ENCODE peak calls at places on chromosomes 13 and 19, in four cellular contexts. N, F, C and V are unnamed samples.
A peak's percentile ranks its signal among the peaks of the same experiment; 100 is the strongest.

GRCh38 chr19:31533114-31533513 is 183.9 kb upstream of the TSHZ3 start:
- DNase-seq in C (peak; percentile 7), F (no peak), N (no peak), V (no peak)

GRCh38 chr19:50451223-50451534 is 18.5 kb downstream of the MYBPC2 start:
- DNase-seq in C (no peak), F (no peak), N (no peak), V (no peak)

GRCh38 chr13:110132178-110132975 is 174.6 kb downstream of the COL4A1 start:
- DNase-seq in N (no peak), C (no peak), F (no peak), V (no peak)

GRCh38 chr13:59746291-59746962 is 417.3 kb downstream of the DIAPH3 start:
- DNase-seq in N (no peak), F (no peak), C (peak; percentile 77), V (no peak)

GRCh38 chr13:45826741-45827140 is 24.8 kb downstream of the SIAH3 start:
- DNase-seq in N (no peak), F (no peak), C (no peak), V (no peak)

GRCh38 chr19:40650749-40651305 is 39.6 kb downstream of the NUMBL start:
- DNase-seq in F (peak; percentile 91), N (no peak), C (no peak), V (no peak)

GRCh38 chr19:12090807-12091206 is 26.3 kb downstream of the ZNF844 start:
- DNase-seq in N (peak; percentile 41), C (peak; percentile 72), F (peak; percentile 38), V (peak; percentile 25)

GRCh38 chr13:111632906-111633305 is 312.5 kb downstream of the TEX29 start:
- DNase-seq in F (no peak), N (no peak), C (no peak), V (no peak)

GRCh38 chr19:20365146-20365545 is 198.1 kb downstream of the ZNF486 start:
- DNase-seq in N (no peak), F (no peak), C (no peak), V (no peak)